ENCODE peak calls at places on chromosomes 4 and X, in six cellular contexts. C is neuronal stem cell, S is H9, M is H1, N is IMR-90, K is mesendoderm. L is an unnamed sample.

GRCh38 chrX:11406109-11406755 is 113.0 kb downstream of the AMELX start:
- DNase-seq in C (no peak), S (no peak), M (no peak), N (peak), K (no peak), L (peak)

GRCh38 chr4:120921456-120922389 is 803 bp downstream of the PRDM5 start:
- DNase-seq in C (no peak), S (peak), M (no peak), N (peak), K (peak), L (peak)

GRCh38 chr4:72215198-72215597 is 183.4 kb downstream of the NPFFR2 start:
- DNase-seq in C (no peak), S (no peak), M (no peak), N (no peak), K (no peak), L (no peak)

GRCh38 chrX:66766318-66766717 is 127.4 kb upstream of the EDA2R start:
- DNase-seq in C (no peak), S (no peak), M (no peak), N (no peak), K (no peak), L (no peak)

GRCh38 chr4:115927382-115927781 is 814.0 kb upstream of the NDST4 start:
- DNase-seq in C (no peak), S (no peak), M (no peak), N (no peak), K (no peak), L (peak)

GRCh38 chrX:2566044-2566443 is 65.3 kb upstream of the DHRSX start:
- DNase-seq in C (no peak), S (no peak), M (no peak), N (no peak), K (peak), L (no peak)

GRCh38 chrX:3651272-3651671 is 62.2 kb downstream of the PRKX start:
- DNase-seq in C (no peak), S (no peak), M (no peak), N (peak), K (peak), L (peak)

GRCh38 chrX:134801267-134801666 is 143.0 kb upstream of the PLAC1 start:
- DNase-seq in C (no peak), S (no peak), M (no peak), N (peak), K (no peak), L (no peak)

GRCh38 chr4:75194180-75194579 is 261.3 kb downstream of the PARM1 start:
- DNase-seq in C (no peak), S (no peak), M (no peak), N (no peak), K (no peak), L (no peak)

GRCh38 chr4:94451669-94452475 is at the start of gene PDLIM5:
- DNase-seq in C (peak), S (peak), M (peak), N (peak), K (peak), L (peak)

GRCh38 chr4:115165503-115165902 is 52.1 kb upstream of the NDST4 start:
- DNase-seq in C (no peak), S (no peak), M (no peak), N (no peak), K (no peak), L (no peak)

GRCh38 chr4:86594559-86595425 is 677 bp downstream of the PTPN13 start:
- DNase-seq in C (peak), S (peak), M (no peak), N (peak), K (peak), L (peak)

GRCh38 chr4:86596802-86597201 is 2.7 kb downstream of the PTPN13 start:
- DNase-seq in C (no peak), S (no peak), M (no peak), N (peak), K (no peak), L (no peak)

GRCh38 chr4:86592553-86593249 is 1.4 kb upstream of the PTPN13 start:
- DNase-seq in C (no peak), S (no peak), M (no peak), N (peak), K (peak), L (no peak)

GRCh38 chr4:86595426-86595805 is 1.3 kb downstream of the PTPN13 start:
- DNase-seq in C (no peak), S (no peak), M (no peak), N (peak), K (peak), L (no peak)

DNA sequence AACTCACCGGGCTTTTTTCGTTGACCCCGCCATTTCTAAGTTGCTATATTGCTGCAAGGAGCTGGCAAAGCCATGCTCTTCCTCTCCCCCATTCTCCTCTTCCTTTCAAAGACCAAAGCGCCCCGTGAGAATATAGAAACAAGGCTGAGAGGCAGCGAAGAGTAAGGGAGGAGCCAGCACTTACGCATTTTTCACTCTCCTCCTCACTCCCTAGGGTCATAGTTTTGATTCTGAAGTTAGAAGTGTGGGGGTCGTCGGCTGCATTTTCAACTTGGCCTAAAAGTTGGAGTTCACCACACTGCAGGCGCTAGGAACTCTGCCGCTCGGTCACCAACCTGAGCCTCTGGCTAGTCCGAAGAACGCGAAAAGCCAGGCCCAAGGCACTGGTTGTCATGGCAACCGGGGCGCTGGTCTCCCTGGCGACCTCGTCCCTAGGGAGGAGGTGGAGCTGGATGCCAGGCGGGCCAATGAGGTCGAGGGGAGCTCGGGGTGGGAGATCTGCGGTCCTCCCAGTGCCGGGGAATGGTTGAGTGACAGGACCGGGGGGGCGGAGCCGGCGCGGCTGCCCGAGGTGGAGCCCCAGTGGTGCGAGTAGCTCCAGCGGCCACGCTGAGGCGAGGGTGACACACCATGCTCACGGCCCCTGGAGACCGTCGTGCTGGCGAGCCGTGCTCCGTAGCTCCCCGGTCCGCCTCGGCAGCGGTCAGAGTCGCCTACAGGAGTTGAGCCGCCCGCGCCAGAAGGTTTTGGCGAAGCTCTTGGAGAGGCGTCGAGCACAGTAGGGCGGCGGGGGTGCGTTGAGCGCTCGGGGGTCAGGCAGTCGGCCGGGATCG is at the start of gene PTPN13:
- DNase-seq in C (peak), S (peak), M (peak), N (peak), K (peak), L (peak)
- H3K4ac ChIP-seq in C (no peak), S (no peak), M (no peak), N (peak), K (peak), L (no peak)

GRCh38 chrX:13026877-13027652 is 17.4 kb downstream of the FAM9C start:
- DNase-seq in C (no peak), S (no peak), M (no peak), N (no peak), K (no peak), L (no peak)

GRCh38 chrX:13033193-13033592 is 11.2 kb downstream of the FAM9C start:
- DNase-seq in C (no peak), S (no peak), M (no peak), N (peak), K (no peak), L (no peak)

GRCh38 chrX:13028871-13029336 is 15.5 kb downstream of the FAM9C start:
- DNase-seq in C (no peak), S (peak), M (no peak), N (no peak), K (peak), L (peak)

GRCh38 chrX:13029341-13029740 is 15.1 kb downstream of the FAM9C start:
- DNase-seq in C (no peak), S (peak), M (no peak), N (peak), K (peak), L (no peak)

DNA sequence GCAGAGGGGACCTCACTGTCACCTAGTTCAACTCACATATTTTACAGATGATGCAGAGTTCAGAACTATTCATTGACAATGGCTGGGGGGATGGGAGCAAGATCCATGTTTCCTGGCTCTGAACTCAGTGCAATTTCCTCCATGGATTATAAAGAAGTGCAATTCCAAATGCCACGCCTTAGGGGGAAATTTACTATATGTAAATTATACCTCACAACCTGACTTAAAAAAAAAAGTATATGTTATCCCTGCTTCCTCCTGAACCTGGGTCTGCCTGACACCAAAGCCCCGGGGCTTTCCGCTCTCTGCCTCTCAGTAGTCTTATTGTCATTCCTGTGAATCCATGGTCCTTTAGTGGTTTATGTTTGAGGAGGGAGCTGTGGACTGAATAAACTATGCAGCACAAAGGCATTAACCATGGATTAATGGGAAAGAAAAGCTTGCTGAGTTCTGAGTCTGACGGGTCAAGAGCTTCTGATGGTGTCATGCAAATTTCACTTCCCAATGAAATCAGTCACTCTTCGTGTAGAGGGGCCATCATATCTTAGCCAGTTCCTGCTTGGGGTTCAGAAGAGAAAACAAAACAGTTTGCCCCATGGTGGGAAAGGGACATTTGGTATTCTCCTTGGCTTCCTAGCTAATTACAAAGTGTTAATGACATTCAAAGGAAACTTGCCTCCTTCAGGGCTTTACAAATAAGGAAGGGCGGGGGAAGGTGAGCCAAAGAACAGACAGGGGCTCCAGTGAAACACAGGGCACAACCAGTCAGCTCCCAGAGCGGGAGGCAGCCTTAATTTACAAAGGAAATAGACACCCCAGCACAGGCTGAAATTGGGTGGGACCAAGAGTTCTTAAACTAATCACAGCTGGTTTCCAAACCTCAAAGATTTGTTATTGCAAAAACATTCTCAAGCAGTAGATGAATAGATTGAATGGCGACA is 14.3 kb downstream of the FAM9C start:
- DNase-seq in C (no peak), S (peak), M (no peak), N (no peak), K (peak), L (peak)
- H2AK5ac ChIP-seq in C (no peak), S (no peak), M (no peak), N (no peak), K (no peak), L (no peak)

GRCh38 chr4:173521474-173522159 is 8.4 kb downstream of the HAND2 start:
- DNase-seq in C (no peak), S (no peak), M (no peak), N (no peak), K (no peak), L (no peak)
- H3K4ac ChIP-seq in C (no peak), S (no peak), M (no peak), N (no peak), K (no peak), L (no peak)

DNA sequence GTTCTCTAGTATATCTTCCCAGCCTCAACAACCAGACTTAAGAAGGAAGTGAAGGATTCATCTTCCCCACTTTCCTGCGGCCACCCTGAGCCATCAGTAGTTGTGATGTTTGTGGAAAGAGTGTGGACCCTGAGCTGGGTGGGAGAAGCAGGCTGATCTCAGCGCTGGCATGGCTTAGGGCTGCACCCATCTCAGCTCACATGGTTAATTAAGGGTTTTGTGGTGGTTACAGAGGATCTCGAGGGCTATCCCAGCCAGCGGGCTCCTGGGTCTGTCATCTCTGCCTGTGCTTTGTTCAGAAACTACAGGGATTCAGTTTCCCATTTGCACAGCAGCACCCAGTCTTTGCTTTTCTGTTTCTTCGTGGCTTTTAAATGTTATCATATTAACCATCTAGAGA is 163.4 kb downstream of the PTTG2 start:
- DNase-seq in C (no peak), S (no peak), M (no peak), N (no peak), K (no peak), L (no peak)
- H2AK5ac ChIP-seq in C (no peak), S (no peak), M (no peak), N (no peak), K (no peak), L (no peak)

GRCh38 chr4:108172231-108172779 is 3.6 kb upstream of the LEF1 start:
- DNase-seq in C (peak), S (peak), M (no peak), N (no peak), K (no peak), L (no peak)
- H3K4ac ChIP-seq in C (peak), S (no peak), M (no peak), N (no peak), K (no peak), L (peak)

DNA sequence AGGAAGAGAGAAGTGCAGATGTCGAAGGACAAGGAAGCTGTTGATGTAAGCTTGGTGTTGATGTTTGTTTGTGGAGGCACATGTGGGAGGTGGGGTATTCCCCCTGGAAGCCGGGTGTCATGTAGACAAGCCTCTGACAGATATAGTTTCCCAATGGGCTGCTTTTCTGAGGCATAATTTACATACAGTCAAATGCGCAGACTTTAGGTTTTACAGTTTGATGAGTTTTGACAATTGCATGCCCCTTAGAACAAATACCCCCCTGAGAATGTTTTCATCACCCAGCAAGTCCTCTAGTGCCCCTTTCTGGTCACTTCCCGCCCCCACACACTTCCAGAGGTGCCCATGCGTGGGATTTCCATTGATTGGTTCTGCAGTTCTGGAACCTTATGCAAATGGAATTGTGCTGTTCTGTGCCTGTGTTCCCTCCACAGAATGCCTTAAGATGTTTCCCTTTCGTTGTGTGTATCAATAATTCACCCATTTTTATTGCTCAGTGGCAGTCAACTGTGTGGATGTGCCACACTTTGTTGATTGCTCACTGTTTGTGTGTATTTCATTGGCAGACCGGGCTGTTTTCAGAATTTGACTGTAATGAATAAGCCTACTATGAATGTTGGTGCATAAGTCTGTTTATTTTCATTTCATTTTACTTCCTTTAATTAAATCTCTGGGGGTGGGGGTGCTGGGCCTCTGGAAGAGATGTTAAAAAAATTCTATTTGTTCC is 8.5 kb downstream of the EVC start:
- DNase-seq in C (no peak), S (no peak), M (no peak), N (peak), K (peak), L (no peak)
- H2AK5ac ChIP-seq in C (no peak), S (no peak), M (no peak), N (peak), K (no peak), L (no peak)

L was measured in trophoblast cell.